ENCODE peak calls at places on chromosomes 2 and 18, in seven cellular contexts. One of them, this sample, is unnamed. For H3K27me3, the result is how much of the 10 kb centered on the place peaks cover.

GRCh38 chr2:206482123-206482522 is 38.8 kb downstream of the ADAM23 start:
- DNase-seq in HepG2: no peak
- DNase-seq in ovary: no peak
- DNase-seq in K562: no peak
- DNase-seq in transverse colon: no peak
- DNase-seq in upper lobe of left lung: no peak
- DNase-seq in tibial nerve: no peak
- DNase-seq in this sample: no peak

GRCh38 chr2:113219092-113219441 is 45.3 kb downstream of the PSD4 start:
- DNase-seq in ovary: no peak
- DNase-seq in upper lobe of left lung: no peak
- DNase-seq in tibial nerve: no peak
- DNase-seq in transverse colon: no peak
- DNase-seq in HepG2: no peak
- DNase-seq in K562: no peak
- DNase-seq in this sample: no peak

GRCh38 chr2:10220516-10221391 is 82.0 kb upstream of the HPCAL1 start:
- DNase-seq in K562: peak
- DNase-seq in HepG2: no peak
- DNase-seq in ovary: no peak
- DNase-seq in transverse colon: no peak
- DNase-seq in tibial nerve: no peak
- DNase-seq in upper lobe of left lung: no peak
- DNase-seq in this sample: no peak

GRCh38 chr2:241755166-241755565 is 20.7 kb downstream of the D2HGDH start:
- DNase-seq in K562: no peak
- DNase-seq in tibial nerve: no peak
- DNase-seq in HepG2: no peak
- DNase-seq in ovary: no peak
- DNase-seq in upper lobe of left lung: no peak
- DNase-seq in transverse colon: no peak
- DNase-seq in this sample: no peak

GRCh38 chr2:238290715-238291549 is 2.5 kb upstream of the PER2 start:
- DNase-seq in transverse colon: peak
- DNase-seq in tibial nerve: no peak
- DNase-seq in upper lobe of left lung: no peak
- DNase-seq in HepG2: no peak
- DNase-seq in ovary: no peak
- DNase-seq in K562: no peak
- DNase-seq in this sample: peak

GRCh38 chr2:137547842-137548241 is 416.4 kb upstream of the HNMT start:
- DNase-seq in HepG2: no peak
- DNase-seq in tibial nerve: no peak
- DNase-seq in upper lobe of left lung: no peak
- DNase-seq in K562: no peak
- DNase-seq in transverse colon: no peak
- DNase-seq in ovary: no peak
- DNase-seq in this sample: no peak

GRCh38 chr18:3455090-3455640 is 5.2 kb downstream of the TGIF1 start:
- DNase-seq in upper lobe of left lung: no peak
- DNase-seq in transverse colon: no peak
- DNase-seq in K562: no peak
- DNase-seq in ovary: no peak
- DNase-seq in HepG2: no peak
- DNase-seq in tibial nerve: no peak
- DNase-seq in this sample: no peak

GRCh38 chr2:133365117-133365516 is 203.1 kb downstream of the NCKAP5 start:
- DNase-seq in upper lobe of left lung: no peak
- DNase-seq in K562: no peak
- DNase-seq in HepG2: no peak
- DNase-seq in tibial nerve: no peak
- DNase-seq in ovary: no peak
- DNase-seq in transverse colon: no peak
- DNase-seq in this sample: no peak

GRCh38 chr18:47036298-47036874 is 965 bp upstream of the ELOA2 start:
- DNase-seq in HepG2: peak
- DNase-seq in transverse colon: no peak
- DNase-seq in upper lobe of left lung: no peak
- DNase-seq in ovary: no peak
- DNase-seq in tibial nerve: no peak
- DNase-seq in K562: peak
- DNase-seq in this sample: no peak
- TF ChIP-seq CTCF in HepG2: peak
- TF ChIP-seq CTCF in transverse colon: peak
- TF ChIP-seq CTCF in upper lobe of left lung: no peak
- TF ChIP-seq CTCF in ovary: no peak
- TF ChIP-seq CTCF in tibial nerve: no peak
- TF ChIP-seq CTCF in K562: peak
- TF ChIP-seq CTCF in this sample: peak

DNA sequence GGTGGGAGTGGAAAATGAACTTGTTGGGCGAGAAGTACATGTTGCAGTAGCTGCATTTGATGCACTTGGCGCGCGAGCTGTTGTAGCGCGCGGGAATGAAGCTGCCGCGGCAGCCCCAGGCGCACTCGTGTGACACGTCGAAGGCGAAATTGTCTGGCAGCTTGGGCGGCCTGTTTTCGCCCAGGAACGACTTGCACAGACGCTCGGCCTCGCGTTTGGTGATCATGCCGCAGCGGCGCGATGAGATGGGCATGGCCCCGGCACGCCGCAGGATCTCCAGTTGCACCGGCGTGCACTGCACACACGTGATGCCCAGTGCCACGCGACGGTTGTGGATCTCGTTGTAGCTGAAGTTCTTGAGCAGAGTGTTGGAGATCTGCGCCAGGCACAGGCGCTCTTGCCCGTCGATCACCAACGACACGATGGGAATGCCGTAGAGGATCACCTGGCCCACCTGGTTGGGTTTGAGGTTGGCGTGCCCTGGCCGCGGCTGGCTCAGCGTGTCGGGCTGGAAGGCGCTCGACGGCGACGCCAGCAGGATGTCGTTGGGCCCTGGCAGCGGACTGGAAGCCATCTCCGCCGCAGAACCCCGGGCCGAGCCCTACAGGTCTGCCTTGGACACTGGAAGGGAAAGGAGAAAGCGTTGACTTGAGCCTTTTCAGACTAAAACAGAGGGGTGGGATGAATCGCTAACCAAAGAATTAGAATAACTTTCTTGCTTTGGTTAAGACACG is 2.7 kb downstream of the SKOR2 start:
- DNase-seq in K562: no peak
- DNase-seq in ovary: no peak
- DNase-seq in transverse colon: no peak
- DNase-seq in upper lobe of left lung: no peak
- DNase-seq in HepG2: no peak
- DNase-seq in tibial nerve: no peak
- DNase-seq in this sample: no peak
- H3K27me3 ChIP-seq in K562: under half
- H3K27me3 ChIP-seq in ovary: under half
- H3K27me3 ChIP-seq in transverse colon: half or more
- H3K27me3 ChIP-seq in upper lobe of left lung: under half
- H3K27me3 ChIP-seq in HepG2: under half
- H3K27me3 ChIP-seq in tibial nerve: under half
- H3K27me3 ChIP-seq in this sample: under half

GRCh38 chr18:7871560-7872456 is 304.7 kb downstream of the PTPRM start:
- DNase-seq in HepG2: peak
- DNase-seq in tibial nerve: no peak
- DNase-seq in transverse colon: no peak
- DNase-seq in upper lobe of left lung: peak
- DNase-seq in ovary: no peak
- DNase-seq in K562: no peak
- DNase-seq in this sample: no peak
- TF ChIP-seq EP300 in HepG2: no peak
- TF ChIP-seq EP300 in tibial nerve: no peak
- TF ChIP-seq EP300 in transverse colon: no peak
- TF ChIP-seq EP300 in upper lobe of left lung: peak
- TF ChIP-seq EP300 in ovary: no peak
- TF ChIP-seq EP300 in K562: no peak
- TF ChIP-seq EP300 in this sample: no peak

DNA sequence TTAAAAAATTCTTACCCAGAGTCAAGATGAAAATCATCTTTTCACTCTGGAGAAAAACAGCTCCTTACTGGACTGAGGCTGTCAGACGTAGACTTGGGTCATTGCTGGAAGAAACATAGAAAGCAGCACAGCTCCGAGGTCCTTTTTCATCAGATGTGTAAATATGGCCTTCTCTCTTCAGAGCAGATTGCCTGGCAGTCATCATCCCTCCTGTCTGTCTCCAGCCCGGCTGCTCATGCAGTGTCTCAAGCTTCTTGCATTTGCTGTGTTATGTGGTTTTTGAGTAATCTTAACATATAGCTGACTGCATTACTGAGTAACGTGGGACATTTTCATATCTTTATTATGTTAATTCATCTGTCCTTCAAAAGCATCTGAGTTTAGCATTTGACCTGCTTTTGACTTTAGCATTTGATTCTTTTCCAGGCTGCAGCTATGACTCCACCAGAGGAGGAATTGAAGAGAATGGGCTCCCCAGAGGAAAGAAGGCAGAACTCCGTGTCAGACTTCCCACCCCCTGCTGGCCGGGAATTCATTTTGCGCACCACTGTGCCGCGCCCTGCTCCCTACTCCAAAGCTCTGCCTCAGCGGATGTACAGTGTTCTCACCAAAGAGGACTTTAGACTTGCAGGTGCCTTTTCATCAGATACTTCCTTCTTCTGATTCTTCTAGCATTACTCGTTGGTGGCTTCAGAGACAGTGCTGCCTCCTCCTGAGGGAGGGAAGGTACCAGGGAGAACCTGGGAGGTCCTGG is 116.2 kb downstream of the RAB3GAP1 start:
- DNase-seq in HepG2: no peak
- DNase-seq in transverse colon: no peak
- DNase-seq in K562: no peak
- DNase-seq in upper lobe of left lung: no peak
- DNase-seq in ovary: no peak
- DNase-seq in tibial nerve: no peak
- DNase-seq in this sample: no peak
- TF ChIP-seq CTCF in HepG2: peak
- TF ChIP-seq CTCF in transverse colon: no peak
- TF ChIP-seq CTCF in K562: no peak
- TF ChIP-seq CTCF in upper lobe of left lung: no peak
- TF ChIP-seq CTCF in ovary: no peak
- TF ChIP-seq CTCF in tibial nerve: no peak
- TF ChIP-seq CTCF in this sample: no peak

GRCh38 chr2:44952143-44952805 is 10.8 kb downstream of the SIX3 start:
- DNase-seq in transverse colon: peak
- DNase-seq in HepG2: peak
- DNase-seq in tibial nerve: no peak
- DNase-seq in ovary: no peak
- DNase-seq in upper lobe of left lung: peak
- DNase-seq in K562: peak
- DNase-seq in this sample: peak
- H3K27me3 ChIP-seq in transverse colon: half or more
- H3K27me3 ChIP-seq in HepG2: under half
- H3K27me3 ChIP-seq in tibial nerve: under half
- H3K27me3 ChIP-seq in ovary: under half
- H3K27me3 ChIP-seq in upper lobe of left lung: under half
- H3K27me3 ChIP-seq in K562: half or more
- H3K27me3 ChIP-seq in this sample: half or more

DNA sequence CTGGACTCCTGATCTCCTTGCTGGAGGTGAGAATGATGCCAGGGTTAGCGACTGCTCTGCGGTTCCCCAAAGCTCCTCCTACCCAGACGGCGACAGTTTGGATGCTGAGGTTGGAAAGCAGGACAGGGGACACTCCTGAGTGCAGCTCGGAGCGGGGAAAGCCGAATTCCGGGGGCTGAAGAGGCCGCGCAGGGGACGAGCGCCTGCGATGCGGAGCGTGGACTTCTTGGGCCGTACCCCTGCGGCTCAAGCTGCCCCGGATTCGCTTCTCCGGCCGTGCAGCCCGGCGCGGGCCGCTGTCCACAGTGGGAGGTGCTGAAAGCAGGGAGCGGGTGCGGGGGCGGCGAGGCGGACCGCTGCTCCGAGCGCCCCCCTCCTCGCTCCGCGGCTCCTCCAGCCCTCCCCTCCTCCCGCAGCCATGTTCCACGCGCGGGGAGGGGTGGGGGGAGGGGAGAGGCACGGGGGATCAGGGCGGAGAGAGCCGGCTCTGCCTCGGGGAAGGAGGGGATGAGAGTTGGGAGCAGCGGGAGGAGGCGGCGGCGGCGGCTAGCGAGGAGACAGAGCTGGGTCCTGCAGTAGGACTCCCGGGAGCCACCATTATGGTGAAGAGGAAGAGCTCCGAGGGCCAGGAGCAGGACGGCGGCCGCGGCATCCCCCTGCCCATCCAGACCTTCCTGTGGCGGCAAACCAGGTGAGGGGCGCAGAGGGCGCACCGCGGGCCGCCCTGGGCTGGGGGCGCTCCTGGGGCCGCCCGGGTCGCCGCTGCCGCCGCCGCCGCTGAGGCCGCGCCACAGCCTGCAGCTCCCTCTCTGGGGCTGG is at the start of gene UNC80:
- DNase-seq in K562: peak
- DNase-seq in upper lobe of left lung: peak
- DNase-seq in tibial nerve: no peak
- DNase-seq in ovary: peak
- DNase-seq in transverse colon: peak
- DNase-seq in HepG2: peak
- DNase-seq in this sample: peak
- TF ChIP-seq EP300 in K562: no peak
- TF ChIP-seq EP300 in upper lobe of left lung: no peak
- TF ChIP-seq EP300 in tibial nerve: no peak
- TF ChIP-seq EP300 in ovary: no peak
- TF ChIP-seq EP300 in transverse colon: no peak
- TF ChIP-seq EP300 in HepG2: no peak
- TF ChIP-seq EP300 in this sample: no peak

DNA sequence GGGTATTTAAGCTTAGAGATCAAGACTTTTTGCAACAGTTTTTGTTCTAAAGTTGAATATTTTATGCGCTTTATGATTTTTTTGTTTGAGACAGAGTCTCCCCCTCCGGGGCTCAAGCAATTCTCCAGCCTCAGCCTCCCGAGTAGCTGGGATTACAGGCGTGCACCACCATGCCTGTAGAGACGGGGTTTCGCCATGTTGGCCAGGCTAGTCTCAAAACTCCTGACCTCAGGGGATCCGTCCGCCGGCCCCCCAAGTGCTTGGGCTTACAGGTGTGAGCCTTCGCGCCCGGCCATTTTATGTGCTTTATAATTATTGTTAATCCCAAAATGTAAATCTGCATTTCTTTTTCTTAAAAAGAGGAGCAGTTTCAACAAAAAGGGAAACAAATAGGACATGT is 29.0 kb downstream of the TBR1 start:
- DNase-seq in upper lobe of left lung: no peak
- DNase-seq in HepG2: no peak
- DNase-seq in ovary: no peak
- DNase-seq in K562: no peak
- DNase-seq in tibial nerve: no peak
- DNase-seq in transverse colon: no peak
- DNase-seq in this sample: no peak
- TF ChIP-seq CTCF in upper lobe of left lung: no peak
- TF ChIP-seq CTCF in HepG2: no peak
- TF ChIP-seq CTCF in ovary: no peak
- TF ChIP-seq CTCF in K562: no peak
- TF ChIP-seq CTCF in tibial nerve: no peak
- TF ChIP-seq CTCF in transverse colon: no peak
- TF ChIP-seq CTCF in this sample: no peak